ENCODE peak calls at places on chromosomes 1 and 21, in ten cellular contexts. W is upper lobe of right lung; C is GM23248; A is CD8-positive, alpha-beta memory T cell; M is lower lobe of right lung; Y is GM12878; H is fibroblast of lung; E is HCT116; V is tibial artery; K is aorta. N is an unnamed sample.

GRCh38 chr1:234697741-234698140 is 87.8 kb upstream of the IRF2BP2 start:
- DNase-seq in H (no peak), C (no peak), E (no peak), W (no peak), V (no peak), Y (no peak), A (no peak), M (no peak), K (no peak), N (no peak)

GRCh38 chr1:29233693-29234092 is 2.6 kb upstream of the PTPRU start:
- DNase-seq in W (no peak), H (no peak), K (no peak), V (no peak), C (no peak), A (no peak), E (no peak), Y (no peak), M (no peak), N (no peak)

GRCh38 chr1:116777831-116778830 is 23.9 kb downstream of the CD2 start:
- DNase-seq in C (peak; percentile 92), K (no peak), H (peak; percentile 83), W (no peak), M (no peak), A (no peak), E (no peak), V (no peak), Y (no peak), N (peak; percentile 48)

GRCh38 chr1:2419416-2419815 is 7.1 kb upstream of the PEX10 start:
- DNase-seq in H (no peak), K (no peak), E (no peak), V (no peak), W (no peak), M (no peak), Y (no peak), C (no peak), A (no peak), N (no peak)

GRCh38 chr21:34687065-34687464 is 18.3 kb downstream of the CLIC6 start:
- DNase-seq in H (no peak), A (no peak), Y (no peak), W (no peak), V (peak; percentile 29), M (no peak), K (no peak), E (no peak), C (no peak), N (no peak)

GRCh38 chr1:145799806-145800205 is 24.1 kb downstream of the RNF115 start:
- DNase-seq in K (no peak), C (no peak), H (peak; percentile 62), A (no peak), Y (no peak), V (no peak), M (no peak), W (no peak), E (no peak), N (no peak)

GRCh38 chr1:39294531-39294930 is 90.0 kb downstream of the MACF1 start:
- DNase-seq in K (no peak), E (no peak), V (no peak), M (no peak), W (no peak), Y (no peak), A (no peak), C (peak; percentile 18), H (no peak), N (no peak)

GRCh38 chr21:34836103-34836932 is 167.5 kb downstream of the CLIC6 start:
- DNase-seq in A (no peak), V (peak; percentile 83), C (peak; percentile 100), W (peak; percentile 88), Y (no peak), H (peak; percentile 100), M (peak; percentile 86), K (peak; percentile 86), E (peak; percentile 97), N (peak; percentile 97)

GRCh38 chr1:117646007-117646913 is 40.4 kb downstream of the TENT5C start:
- DNase-seq in E (no peak), A (no peak), H (no peak), M (no peak), W (no peak), Y (no peak), C (peak; percentile 33), V (no peak), K (no peak), N (no peak)

GRCh38 chr1:22276396-22276748 is 133.5 kb upstream of the WNT4 start:
- DNase-seq in K (no peak), V (no peak), M (no peak), A (no peak), E (no peak), Y (no peak), C (no peak), H (no peak), W (no peak), N (no peak)

DNA sequence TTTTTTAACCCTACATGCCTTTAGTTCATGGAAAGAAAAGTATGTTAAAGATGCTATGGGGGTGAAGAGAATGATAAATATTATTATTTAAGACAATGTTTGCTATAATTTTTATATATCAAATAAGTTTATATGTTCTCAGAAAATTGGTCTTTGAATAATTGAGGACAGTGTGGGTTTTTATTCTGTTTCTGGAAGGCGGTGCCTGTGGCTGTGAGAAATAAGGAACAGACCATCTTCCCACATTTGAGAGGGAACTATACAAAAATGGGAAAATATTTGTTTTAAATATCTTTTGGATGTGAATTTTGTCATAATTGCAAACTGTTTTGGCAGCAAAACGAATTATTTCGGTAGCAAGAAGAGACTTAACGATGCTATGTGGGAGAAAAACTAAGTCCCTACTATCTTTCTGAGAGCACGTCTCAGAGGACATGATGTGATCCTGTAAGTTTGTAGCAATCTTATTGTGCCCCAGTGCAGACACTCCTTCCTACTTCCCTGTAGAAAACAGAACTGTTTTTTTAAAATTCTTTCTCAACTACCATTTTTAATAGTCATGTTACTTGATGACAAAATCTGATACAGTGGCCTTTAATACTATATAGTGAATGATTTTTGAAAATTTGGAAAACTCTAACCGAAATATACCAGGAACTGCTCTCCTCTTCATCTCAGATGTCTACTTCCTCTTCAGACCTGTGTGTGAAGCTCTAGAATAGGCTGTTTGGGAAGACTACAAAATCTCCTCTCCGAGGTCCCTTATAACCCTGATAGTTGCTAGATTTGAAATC is 25.4 kb downstream of the PTPRC start:
- DNase-seq in A (no peak), Y (no peak), E (no peak), V (no peak), K (no peak), M (no peak), H (no peak), C (no peak), W (no peak), N (no peak)
- H3K4me3 ChIP-seq in A (peak overlapping the region; percentile 40), Y (peak overlapping the region; percentile 13), E (no peak overlapping the region), V (no peak overlapping the region), K (no peak overlapping the region), M (no peak overlapping the region), H (no peak overlapping the region), C (no peak overlapping the region), W (no peak overlapping the region), N (no peak overlapping the region)

GRCh38 chr1:166849135-166849534 is 9.9 kb downstream of the POGK start:
- DNase-seq in K (no peak), Y (no peak), W (no peak), V (no peak), A (no peak), M (no peak), C (no peak), E (no peak), H (no peak), N (no peak)
- H3K36me3 ChIP-seq in K (peaks cover 4% of the 10 kb centered on the region), Y (peaks cover 48% of the 10 kb centered on the region), W (peaks cover 99% of the 10 kb centered on the region), V (peaks cover 99% of the 10 kb centered on the region), A (peaks cover 42% of the 10 kb centered on the region), M (peaks cover 100% of the 10 kb centered on the region), C (peaks cover 69% of the 10 kb centered on the region), E (peaks cover 83% of the 10 kb centered on the region), H (peaks cover 37% of the 10 kb centered on the region), N (peaks cover 39% of the 10 kb centered on the region)

GRCh38 chr1:216723274-216723780 is at the start of gene ESRRG:
- DNase-seq in C (no peak), A (no peak), M (peak; percentile 50), Y (no peak), K (no peak), E (no peak), H (peak; percentile 38), V (no peak), W (peak; percentile 70), N (peak; percentile 18)
- H3K4me3 ChIP-seq in C (peak within 1 kb of the TSS; percentile 27), A (no peak within 1 kb of the TSS), M (peak within 1 kb of the TSS; percentile 45), Y (no peak within 1 kb of the TSS), K (peak within 1 kb of the TSS; percentile 18), E (no peak within 1 kb of the TSS), H (peak within 1 kb of the TSS; percentile 51), V (no peak within 1 kb of the TSS), W (peak within 1 kb of the TSS; percentile 35), N (no peak within 1 kb of the TSS)

GRCh38 chr1:245589221-245589620 is 434.4 kb downstream of the KIF26B start:
- DNase-seq in M (no peak), H (no peak), Y (no peak), K (no peak), E (no peak), V (no peak), A (no peak), W (peak; percentile 19), C (no peak), N (no peak)
- H3K36me3 ChIP-seq in M (no peaks in the 10 kb centered on the region), H (no peaks in the 10 kb centered on the region), Y (no peaks in the 10 kb centered on the region), K (no peaks in the 10 kb centered on the region), E (no peaks in the 10 kb centered on the region), V (no peaks in the 10 kb centered on the region), A (no peaks in the 10 kb centered on the region), W (no peaks in the 10 kb centered on the region), C (no peaks in the 10 kb centered on the region), N (no peaks in the 10 kb centered on the region)

GRCh38 chr21:42459065-42459430 is 37.0 kb downstream of the RSPH1 start:
- DNase-seq in A (no peak), H (no peak), W (no peak), K (no peak), E (no peak), M (no peak), C (no peak), V (no peak), Y (no peak), N (no peak)

GRCh38 chr21:42460391-42461184 is 35.4 kb downstream of the RSPH1 start:
- DNase-seq in H (no peak), K (no peak), C (no peak), E (no peak), W (no peak), M (no peak), A (no peak), V (no peak), Y (peak; percentile 83), N (no peak)

GRCh38 chr21:42461881-42462877 is 33.8 kb downstream of the RSPH1 start:
- DNase-seq in Y (no peak), A (no peak), W (no peak), E (no peak), V (no peak), C (no peak), H (no peak), K (no peak), M (no peak), N (no peak)

GRCh38 chr21:42459583-42460215 is 36.3 kb downstream of the RSPH1 start:
- DNase-seq in M (no peak), A (no peak), Y (no peak), W (no peak), V (no peak), C (no peak), E (no peak), H (no peak), K (no peak), N (no peak)

DNA sequence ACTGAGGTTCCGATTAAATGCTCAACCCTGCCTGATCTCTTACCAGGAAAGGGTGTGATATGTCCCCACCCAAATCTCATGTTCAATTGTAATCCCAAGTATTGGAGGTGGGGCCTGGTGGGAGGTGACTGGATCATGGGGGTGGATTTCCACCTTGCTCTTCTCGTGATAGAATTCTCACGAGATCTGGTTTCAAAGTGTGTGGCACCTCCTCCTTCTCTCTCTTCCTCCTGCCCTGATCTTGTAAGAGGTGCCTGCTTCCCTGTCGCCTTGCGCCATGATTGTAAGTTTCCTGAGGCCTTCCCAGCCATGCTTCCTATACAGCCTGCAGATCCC is 34.9 kb downstream of the RSPH1 start:
- DNase-seq in H (no peak), M (no peak), E (no peak), A (no peak), W (no peak), K (no peak), V (no peak), C (no peak), Y (no peak), N (no peak)
- H3K4me3 ChIP-seq in H (no peak overlapping the region), M (no peak overlapping the region), E (no peak overlapping the region), A (no peak overlapping the region), W (no peak overlapping the region), K (no peak overlapping the region), V (no peak overlapping the region), C (no peak overlapping the region), Y (no peak overlapping the region), N (no peak overlapping the region)

N was measured in bronchial epithelial cell.